ENCODE peak calls at places on chromosome 12, in ten cellular contexts. Q is lower leg skin; E is stimulated activated CD4-positive, alpha-beta T cell treated with anti-CD3 and anti-CD28 coated beads, Interleukin-15, amount 100 ng/mL, for 1 hour; S is NCI-H1417; D is psoas muscle; W is HEK293T; V is A172; F is AG10803; G is B cell; N is NCI-H510A treated with DMSO at 0.1 percent for 48 hours. J is an unnamed sample.

GRCh38 chr12:106841471-106842302 is 67.2 kb downstream of the RIC8B start:
- DNase-seq in V (peak; percentile 56), Q (peak; percentile 22), G (peak; percentile 46), W (peak; percentile 42), F (peak; percentile 46), S (peak; percentile 74), D (no peak), E (no peak), N (peak; percentile 59), J (no peak)

GRCh38 chr12:59193476-59194050 is 273.3 kb upstream of the LRIG3 start:
- DNase-seq in E (no peak), F (no peak), N (no peak), D (no peak), G (no peak), S (no peak), Q (no peak), W (no peak), V (no peak), J (no peak)

GRCh38 chr12:130641571-130642184 is 74.4 kb downstream of the RIMBP2 start:
- DNase-seq in D (no peak), F (no peak), G (no peak), E (no peak), S (no peak), V (no peak), N (no peak), W (no peak), Q (no peak), J (no peak)

GRCh38 chr12:57745485-57745881 is 644 bp downstream of the TSPAN31 start:
- DNase-seq in F (no peak), Q (no peak), E (no peak), W (no peak), G (no peak), S (no peak), D (no peak), V (no peak), N (no peak), J (no peak)

GRCh38 chr12:5964913-5965900 is 20.1 kb upstream of the ANO2 start:
- DNase-seq in W (no peak), S (no peak), Q (no peak), N (no peak), E (no peak), G (no peak), D (no peak), V (peak; percentile 1), F (no peak), J (no peak)

GRCh38 chr12:12803186-12803585 is 10.0 kb upstream of the DDX47 start:
- DNase-seq in Q (peak; percentile 84), F (peak; percentile 74), D (peak; percentile 58), N (no peak), S (peak; percentile 47), W (peak; percentile 41), G (peak; percentile 29), E (no peak), V (peak; percentile 88), J (peak; percentile 76)

GRCh38 chr12:53974084-53975018 is at the start of gene HOTAIR:
- DNase-seq in V (peak; percentile 58), S (peak; percentile 55), N (no peak), F (peak; percentile 59), Q (no peak), D (peak; percentile 83), W (no peak), E (no peak), G (peak; percentile 55), J (peak; percentile 81)

GRCh38 chr12:111311011-111311410 is 57.9 kb downstream of the PHETA1 start:
- DNase-seq in E (no peak), G (no peak), V (no peak), S (peak; percentile 27), W (no peak), F (no peak), N (no peak), Q (no peak), D (no peak), J (no peak)

GRCh38 chr12:60264094-60264493 is 668.3 kb downstream of the SLC16A7 start:
- DNase-seq in E (no peak), S (no peak), D (no peak), N (no peak), G (no peak), W (no peak), V (no peak), F (no peak), Q (no peak), J (no peak)

GRCh38 chr12:112686373-112686772 is 105.2 kb upstream of the RPH3A start:
- DNase-seq in W (no peak), F (no peak), G (no peak), Q (no peak), N (no peak), S (no peak), D (no peak), E (no peak), V (peak; percentile 42), J (no peak)

GRCh38 chr12:55830601-55831406 is 1.4 kb upstream of the DNAJC14 start:
- DNase-seq in N (no peak), F (peak; percentile 68), S (peak; percentile 93), V (no peak), E (peak; percentile 37), Q (peak; percentile 78), G (peak; percentile 64), W (peak; percentile 44), D (peak; percentile 83), J (peak; percentile 82)

GRCh38 chr12:131153016-131153415 is 199.3 kb downstream of the ADGRD1 start:
- DNase-seq in N (no peak), V (no peak), Q (no peak), D (no peak), W (no peak), G (no peak), F (no peak), S (no peak), E (no peak), J (no peak)

GRCh38 chr12:120361506-120362208 is 7.3 kb downstream of the MSI1 start:
- DNase-seq in F (peak; percentile 51), D (peak; percentile 68), V (no peak), Q (no peak), E (no peak), N (no peak), S (peak; percentile 99), W (no peak), G (peak; percentile 45), J (no peak)